ENCODE peak calls at places on chromosome 11, in four cellular contexts. K is neuronal stem cell, B is right cardiac atrium, T is osteocyte. S is an unnamed sample.

GRCh38 chr11:28738549-28738948 is 630.4 kb downstream of the METTL15 start:
- DNase-seq in T (no peak), B (no peak), K (no peak), S (no peak)

GRCh38 chr11:125931681-125932080 is 14.2 kb upstream of the VSIG10L2 start:
- DNase-seq in B (no peak), K (no peak), T (no peak), S (no peak)

GRCh38 chr11:18011633-18012313 is 1.1 kb downstream of the SERGEF start:
- DNase-seq in T (no peak), K (no peak), B (no peak), S (no peak)

GRCh38 chr11:131924446-131925240 is 554.2 kb downstream of the NTM start:
- DNase-seq in B (no peak), T (no peak), K (no peak), S (no peak)

GRCh38 chr11:67581469-67581868 is 2.1 kb upstream of the GSTP1 start:
- DNase-seq in K (no peak), T (no peak), B (no peak), S (no peak)

GRCh38 chr11:63845305-63845704 is 6.4 kb downstream of the MARK2 start:
- DNase-seq in K (no peak), B (no peak), T (no peak), S (no peak)

GRCh38 chr11:18540207-18541009 is 13.7 kb upstream of the TSG101 start:
- DNase-seq in T (no peak), B (no peak), K (no peak), S (no peak)

GRCh38 chr11:35237860-35238715 is 99.1 kb downstream of the CD44 start:
- DNase-seq in K (peak), B (no peak), T (no peak), S (peak)

GRCh38 chr11:46456269-46456668 is 64.7 kb upstream of the CHRM4 start:
- DNase-seq in T (no peak), B (no peak), K (no peak), S (no peak)

GRCh38 chr11:46236918-46237247 is 40.6 kb upstream of the CREB3L1 start:
- DNase-seq in K (no peak), B (no peak), T (no peak), S (no peak)

GRCh38 chr11:9573775-9574555 is 495 bp downstream of the WEE1 start:
- DNase-seq in B (peak), K (no peak), T (no peak), S (no peak)

GRCh38 chr11:112656772-112657428 is 304.3 kb upstream of the NCAM1 start:
- DNase-seq in B (no peak), T (no peak), K (no peak), S (no peak)

GRCh38 chr11:124876818-124877630 is 11.8 kb downstream of the ROBO3 start:
- DNase-seq in T (no peak), B (no peak), K (no peak), S (no peak)

GRCh38 chr11:81989093-81989492 is 744.6 kb downstream of the FAM181B start:
- DNase-seq in B (no peak), K (no peak), T (no peak), S (no peak)

GRCh38 chr11:14073821-14074529 is 111.5 kb downstream of the SPON1 start:
- DNase-seq in K (no peak), B (no peak), T (no peak), S (no peak)

GRCh38 chr11:4484310-4484709 is 1.9 kb downstream of the OR52K1 start:
- DNase-seq in T (no peak), B (no peak), K (no peak), S (no peak)

GRCh38 chr11:27720277-27720830 is 20.1 kb upstream of the BDNF start:
- DNase-seq in K (peak), B (no peak), T (no peak), S (peak)

GRCh38 chr11:117203069-117203407 is 3.9 kb downstream of the TAGLN start:
- DNase-seq in B (peak), T (no peak), K (no peak), S (no peak)

GRCh38 chr11:96038046-96038445 is 114.1 kb upstream of the MTMR2 start:
- DNase-seq in B (no peak), K (no peak), T (no peak), S (no peak)

GRCh38 chr11:80136991-80137390 is 696.2 kb upstream of the TENM4 start:
- DNase-seq in B (no peak), K (no peak), T (no peak), S (no peak)

GRCh38 chr11:65871811-65872548 is 620 bp downstream of the EFEMP2 start:
- DNase-seq in B (peak), T (no peak), K (peak), S (peak)

GRCh38 chr11:66845143-66845875 is 2.1 kb downstream of the RCE1 start:
- DNase-seq in K (no peak), T (no peak), B (no peak), S (no peak)

GRCh38 chr11:117973446-117973922 is 12.7 kb upstream of the IL10RA start:
- DNase-seq in T (peak), K (no peak), B (no peak), S (no peak)

GRCh38 chr11:105132716-105133511 is 6.7 kb downstream of the CARD18 start:
- DNase-seq in K (no peak), B (no peak), T (no peak), S (no peak)

GRCh38 chr11:110376711-110377324 is 52.9 kb upstream of the FDX1 start:
- DNase-seq in B (peak), K (peak), T (no peak), S (peak)

GRCh38 chr11:72773696-72774095 is 20.2 kb downstream of the STARD10 start:
- DNase-seq in B (no peak), K (no peak), T (no peak), S (no peak)

GRCh38 chr11:119599864-119600593 is 129.0 kb downstream of the NECTIN1 start:
- DNase-seq in K (no peak), T (no peak), B (no peak), S (no peak)

GRCh38 chr11:110075822-110076208 is 17.4 kb upstream of the ZC3H12C start:
- DNase-seq in B (no peak), T (no peak), K (no peak), S (no peak)

GRCh38 chr11:64297722-64298358 is 2.3 kb upstream of the CATSPERZ start:
- DNase-seq in B (no peak), K (no peak), T (no peak), S (no peak)

GRCh38 chr11:116193321-116194114 is 579.3 kb downstream of the BUD13 start:
- DNase-seq in K (peak), B (peak), T (no peak), S (no peak)

GRCh38 chr11:16505481-16505880 is 149.1 kb upstream of the SOX6 start:
- DNase-seq in K (no peak), T (no peak), B (no peak), S (no peak)

GRCh38 chr11:83063073-83063754 is 8.5 kb downstream of the RAB30 start:
- DNase-seq in B (no peak), T (no peak), K (no peak), S (no peak)